ENCODE peak calls at places on chromosomes 13 and 19, in ten cellular contexts. One of them, this sample, is unnamed.

GRCh38 chr19:46533085-46534081 is 37.7 kb upstream of the PNMA8B start:
- DNase-seq in HS-5: no peak
- DNase-seq in activated CD4-positive, alpha-beta T cell treated with anti-CD3 and anti-CD28 coated beads for 48 hours: no peak
- DNase-seq in amniotic stem cell: no peak
- DNase-seq in mucosa of descending colon: no peak
- DNase-seq in ELR: no peak
- DNase-seq in B cell: no peak
- DNase-seq in SJCRH30: no peak
- DNase-seq in MV-4-11: no peak
- DNase-seq in nephron progenitor cell: no peak
- DNase-seq in this sample: no peak

GRCh38 chr19:56314018-56314583 is 538 bp downstream of the ZSCAN5A start:
- DNase-seq in MV-4-11: peak
- DNase-seq in B cell: no peak
- DNase-seq in amniotic stem cell: no peak
- DNase-seq in HS-5: peak
- DNase-seq in nephron progenitor cell: no peak
- DNase-seq in mucosa of descending colon: no peak
- DNase-seq in activated CD4-positive, alpha-beta T cell treated with anti-CD3 and anti-CD28 coated beads for 48 hours: no peak
- DNase-seq in SJCRH30: peak
- DNase-seq in ELR: peak
- DNase-seq in this sample: peak

GRCh38 chr13:67258482-67258881 is 28.3 kb upstream of the PCDH9 start:
- DNase-seq in ELR: no peak
- DNase-seq in B cell: no peak
- DNase-seq in SJCRH30: no peak
- DNase-seq in MV-4-11: peak
- DNase-seq in amniotic stem cell: no peak
- DNase-seq in HS-5: no peak
- DNase-seq in mucosa of descending colon: no peak
- DNase-seq in activated CD4-positive, alpha-beta T cell treated with anti-CD3 and anti-CD28 coated beads for 48 hours: no peak
- DNase-seq in nephron progenitor cell: no peak
- DNase-seq in this sample: no peak

GRCh38 chr13:24911135-24911524 is 147.2 kb downstream of the RNF17 start:
- DNase-seq in ELR: peak
- DNase-seq in HS-5: no peak
- DNase-seq in MV-4-11: peak
- DNase-seq in B cell: no peak
- DNase-seq in activated CD4-positive, alpha-beta T cell treated with anti-CD3 and anti-CD28 coated beads for 48 hours: no peak
- DNase-seq in SJCRH30: no peak
- DNase-seq in mucosa of descending colon: no peak
- DNase-seq in amniotic stem cell: no peak
- DNase-seq in nephron progenitor cell: no peak
- DNase-seq in this sample: no peak

GRCh38 chr13:28313579-28313978 is 175.2 kb downstream of the PAN3 start:
- DNase-seq in mucosa of descending colon: no peak
- DNase-seq in B cell: no peak
- DNase-seq in nephron progenitor cell: no peak
- DNase-seq in HS-5: no peak
- DNase-seq in amniotic stem cell: no peak
- DNase-seq in activated CD4-positive, alpha-beta T cell treated with anti-CD3 and anti-CD28 coated beads for 48 hours: peak
- DNase-seq in MV-4-11: peak
- DNase-seq in ELR: peak
- DNase-seq in SJCRH30: peak
- DNase-seq in this sample: peak

GRCh38 chr19:17527326-17527725 is 15.9 kb downstream of the PGLS start:
- DNase-seq in MV-4-11: peak
- DNase-seq in B cell: no peak
- DNase-seq in amniotic stem cell: no peak
- DNase-seq in nephron progenitor cell: no peak
- DNase-seq in activated CD4-positive, alpha-beta T cell treated with anti-CD3 and anti-CD28 coated beads for 48 hours: no peak
- DNase-seq in SJCRH30: no peak
- DNase-seq in mucosa of descending colon: no peak
- DNase-seq in HS-5: no peak
- DNase-seq in ELR: no peak
- DNase-seq in this sample: no peak

GRCh38 chr13:44193731-44194130 is 179.9 kb upstream of the SERP2 start:
- DNase-seq in amniotic stem cell: no peak
- DNase-seq in B cell: no peak
- DNase-seq in HS-5: no peak
- DNase-seq in SJCRH30: no peak
- DNase-seq in MV-4-11: no peak
- DNase-seq in nephron progenitor cell: no peak
- DNase-seq in mucosa of descending colon: no peak
- DNase-seq in ELR: no peak
- DNase-seq in activated CD4-positive, alpha-beta T cell treated with anti-CD3 and anti-CD28 coated beads for 48 hours: no peak
- DNase-seq in this sample: no peak

GRCh38 chr13:113774177-113775107 is 15.4 kb downstream of the TMEM255B start:
- DNase-seq in nephron progenitor cell: no peak
- DNase-seq in HS-5: no peak
- DNase-seq in SJCRH30: no peak
- DNase-seq in activated CD4-positive, alpha-beta T cell treated with anti-CD3 and anti-CD28 coated beads for 48 hours: no peak
- DNase-seq in ELR: peak
- DNase-seq in B cell: no peak
- DNase-seq in MV-4-11: no peak
- DNase-seq in amniotic stem cell: no peak
- DNase-seq in mucosa of descending colon: no peak
- DNase-seq in this sample: no peak

GRCh38 chr19:3904233-3904632 is 23.7 kb downstream of the ATCAY start:
- DNase-seq in activated CD4-positive, alpha-beta T cell treated with anti-CD3 and anti-CD28 coated beads for 48 hours: no peak
- DNase-seq in ELR: no peak
- DNase-seq in amniotic stem cell: no peak
- DNase-seq in SJCRH30: no peak
- DNase-seq in mucosa of descending colon: no peak
- DNase-seq in nephron progenitor cell: no peak
- DNase-seq in HS-5: no peak
- DNase-seq in B cell: no peak
- DNase-seq in MV-4-11: no peak
- DNase-seq in this sample: no peak

GRCh38 chr13:110942248-110942981 is 27.5 kb upstream of the ANKRD10 start:
- DNase-seq in amniotic stem cell: no peak
- DNase-seq in nephron progenitor cell: no peak
- DNase-seq in mucosa of descending colon: no peak
- DNase-seq in ELR: peak
- DNase-seq in B cell: peak
- DNase-seq in HS-5: no peak
- DNase-seq in MV-4-11: no peak
- DNase-seq in activated CD4-positive, alpha-beta T cell treated with anti-CD3 and anti-CD28 coated beads for 48 hours: peak
- DNase-seq in SJCRH30: no peak
- DNase-seq in this sample: no peak

GRCh38 chr13:51532736-51533197 is 51.5 kb upstream of the WDFY2 start:
- DNase-seq in amniotic stem cell: no peak
- DNase-seq in mucosa of descending colon: no peak
- DNase-seq in nephron progenitor cell: no peak
- DNase-seq in SJCRH30: no peak
- DNase-seq in B cell: no peak
- DNase-seq in MV-4-11: peak
- DNase-seq in HS-5: no peak
- DNase-seq in activated CD4-positive, alpha-beta T cell treated with anti-CD3 and anti-CD28 coated beads for 48 hours: no peak
- DNase-seq in ELR: no peak
- DNase-seq in this sample: no peak

GRCh38 chr13:97715763-97716162 is 237.7 kb upstream of the IPO5 start:
- DNase-seq in mucosa of descending colon: no peak
- DNase-seq in B cell: no peak
- DNase-seq in activated CD4-positive, alpha-beta T cell treated with anti-CD3 and anti-CD28 coated beads for 48 hours: no peak
- DNase-seq in nephron progenitor cell: no peak
- DNase-seq in HS-5: no peak
- DNase-seq in amniotic stem cell: no peak
- DNase-seq in MV-4-11: no peak
- DNase-seq in ELR: no peak
- DNase-seq in SJCRH30: no peak
- DNase-seq in this sample: no peak

GRCh38 chr19:7522923-7523667 is 671 bp downstream of the MCOLN1 start:
- DNase-seq in mucosa of descending colon: no peak
- DNase-seq in B cell: no peak
- DNase-seq in ELR: peak
- DNase-seq in amniotic stem cell: no peak
- DNase-seq in HS-5: no peak
- DNase-seq in nephron progenitor cell: no peak
- DNase-seq in MV-4-11: no peak
- DNase-seq in SJCRH30: no peak
- DNase-seq in activated CD4-positive, alpha-beta T cell treated with anti-CD3 and anti-CD28 coated beads for 48 hours: no peak
- DNase-seq in this sample: no peak

GRCh38 chr13:101289764-101290163 is 126.5 kb downstream of the NALCN start:
- DNase-seq in SJCRH30: peak
- DNase-seq in HS-5: no peak
- DNase-seq in mucosa of descending colon: no peak
- DNase-seq in B cell: no peak
- DNase-seq in activated CD4-positive, alpha-beta T cell treated with anti-CD3 and anti-CD28 coated beads for 48 hours: peak
- DNase-seq in ELR: peak
- DNase-seq in nephron progenitor cell: peak
- DNase-seq in MV-4-11: no peak
- DNase-seq in amniotic stem cell: peak
- DNase-seq in this sample: peak

GRCh38 chr13:36531746-36532486 is 99.6 kb downstream of the CCNA1 start:
- DNase-seq in nephron progenitor cell: no peak
- DNase-seq in activated CD4-positive, alpha-beta T cell treated with anti-CD3 and anti-CD28 coated beads for 48 hours: no peak
- DNase-seq in MV-4-11: no peak
- DNase-seq in HS-5: peak
- DNase-seq in SJCRH30: peak
- DNase-seq in ELR: peak
- DNase-seq in B cell: no peak
- DNase-seq in amniotic stem cell: peak
- DNase-seq in mucosa of descending colon: no peak
- DNase-seq in this sample: no peak

GRCh38 chr19:13619203-13619632 is 112.9 kb upstream of the CACNA1A start:
- DNase-seq in ELR: peak
- DNase-seq in activated CD4-positive, alpha-beta T cell treated with anti-CD3 and anti-CD28 coated beads for 48 hours: no peak
- DNase-seq in HS-5: no peak
- DNase-seq in MV-4-11: no peak
- DNase-seq in mucosa of descending colon: no peak
- DNase-seq in amniotic stem cell: no peak
- DNase-seq in B cell: no peak
- DNase-seq in nephron progenitor cell: no peak
- DNase-seq in SJCRH30: no peak
- DNase-seq in this sample: no peak

GRCh38 chr19:55344444-55344843 is 4.8 kb downstream of the KMT5C start:
- DNase-seq in SJCRH30: peak
- DNase-seq in B cell: no peak
- DNase-seq in activated CD4-positive, alpha-beta T cell treated with anti-CD3 and anti-CD28 coated beads for 48 hours: no peak
- DNase-seq in mucosa of descending colon: no peak
- DNase-seq in MV-4-11: no peak
- DNase-seq in amniotic stem cell: no peak
- DNase-seq in nephron progenitor cell: no peak
- DNase-seq in HS-5: no peak
- DNase-seq in ELR: no peak
- DNase-seq in this sample: no peak

GRCh38 chr19:32097620-32098019 is 247.8 kb upstream of the ZNF507 start:
- DNase-seq in SJCRH30: no peak
- DNase-seq in B cell: no peak
- DNase-seq in ELR: no peak
- DNase-seq in amniotic stem cell: no peak
- DNase-seq in nephron progenitor cell: no peak
- DNase-seq in HS-5: no peak
- DNase-seq in MV-4-11: no peak
- DNase-seq in activated CD4-positive, alpha-beta T cell treated with anti-CD3 and anti-CD28 coated beads for 48 hours: no peak
- DNase-seq in mucosa of descending colon: no peak
- DNase-seq in this sample: no peak

GRCh38 chr13:31441804-31442487 is 242.2 kb downstream of the B3GLCT start:
- DNase-seq in ELR: no peak
- DNase-seq in SJCRH30: no peak
- DNase-seq in amniotic stem cell: no peak
- DNase-seq in HS-5: no peak
- DNase-seq in B cell: no peak
- DNase-seq in nephron progenitor cell: no peak
- DNase-seq in MV-4-11: no peak
- DNase-seq in activated CD4-positive, alpha-beta T cell treated with anti-CD3 and anti-CD28 coated beads for 48 hours: no peak
- DNase-seq in mucosa of descending colon: no peak
- DNase-seq in this sample: no peak

GRCh38 chr13:90375851-90376250 is 971.6 kb upstream of the MIR17HG start:
- DNase-seq in HS-5: no peak
- DNase-seq in nephron progenitor cell: no peak
- DNase-seq in MV-4-11: no peak
- DNase-seq in amniotic stem cell: no peak
- DNase-seq in SJCRH30: no peak
- DNase-seq in ELR: peak
- DNase-seq in activated CD4-positive, alpha-beta T cell treated with anti-CD3 and anti-CD28 coated beads for 48 hours: no peak
- DNase-seq in B cell: no peak
- DNase-seq in mucosa of descending colon: no peak
- DNase-seq in this sample: no peak

GRCh38 chr13:73399347-73400216 is 340.8 kb downstream of the KLF5 start:
- DNase-seq in activated CD4-positive, alpha-beta T cell treated with anti-CD3 and anti-CD28 coated beads for 48 hours: no peak
- DNase-seq in amniotic stem cell: no peak
- DNase-seq in HS-5: no peak
- DNase-seq in B cell: no peak
- DNase-seq in nephron progenitor cell: no peak
- DNase-seq in mucosa of descending colon: no peak
- DNase-seq in MV-4-11: no peak
- DNase-seq in SJCRH30: no peak
- DNase-seq in ELR: no peak
- DNase-seq in this sample: no peak

GRCh38 chr19:13171146-13171545 is 20.9 kb downstream of the IER2 start:
- DNase-seq in B cell: no peak
- DNase-seq in MV-4-11: no peak
- DNase-seq in ELR: no peak
- DNase-seq in nephron progenitor cell: no peak
- DNase-seq in activated CD4-positive, alpha-beta T cell treated with anti-CD3 and anti-CD28 coated beads for 48 hours: no peak
- DNase-seq in SJCRH30: no peak
- DNase-seq in mucosa of descending colon: peak
- DNase-seq in amniotic stem cell: no peak
- DNase-seq in HS-5: no peak
- DNase-seq in this sample: no peak

GRCh38 chr19:43362179-43362578 is 8.7 kb downstream of the CD177 start:
- DNase-seq in MV-4-11: no peak
- DNase-seq in amniotic stem cell: no peak
- DNase-seq in activated CD4-positive, alpha-beta T cell treated with anti-CD3 and anti-CD28 coated beads for 48 hours: no peak
- DNase-seq in HS-5: no peak
- DNase-seq in ELR: peak
- DNase-seq in nephron progenitor cell: no peak
- DNase-seq in mucosa of descending colon: no peak
- DNase-seq in B cell: no peak
- DNase-seq in SJCRH30: no peak
- DNase-seq in this sample: no peak

GRCh38 chr13:105990256-105990958 is 545.1 kb downstream of the EFNB2 start:
- DNase-seq in HS-5: no peak
- DNase-seq in mucosa of descending colon: no peak
- DNase-seq in activated CD4-positive, alpha-beta T cell treated with anti-CD3 and anti-CD28 coated beads for 48 hours: no peak
- DNase-seq in MV-4-11: peak
- DNase-seq in nephron progenitor cell: no peak
- DNase-seq in amniotic stem cell: no peak
- DNase-seq in SJCRH30: no peak
- DNase-seq in ELR: peak
- DNase-seq in B cell: no peak
- DNase-seq in this sample: no peak

GRCh38 chr13:80685942-80686341 is 345.0 kb upstream of the SPRY2 start:
- DNase-seq in B cell: peak
- DNase-seq in mucosa of descending colon: no peak
- DNase-seq in nephron progenitor cell: no peak
- DNase-seq in amniotic stem cell: no peak
- DNase-seq in activated CD4-positive, alpha-beta T cell treated with anti-CD3 and anti-CD28 coated beads for 48 hours: no peak
- DNase-seq in MV-4-11: peak
- DNase-seq in HS-5: no peak
- DNase-seq in SJCRH30: no peak
- DNase-seq in ELR: no peak
- DNase-seq in this sample: no peak

GRCh38 chr13:60514891-60515290 is 117.9 kb downstream of the TDRD3 start:
- DNase-seq in SJCRH30: no peak
- DNase-seq in activated CD4-positive, alpha-beta T cell treated with anti-CD3 and anti-CD28 coated beads for 48 hours: no peak
- DNase-seq in HS-5: no peak
- DNase-seq in mucosa of descending colon: no peak
- DNase-seq in nephron progenitor cell: no peak
- DNase-seq in ELR: no peak
- DNase-seq in B cell: no peak
- DNase-seq in amniotic stem cell: no peak
- DNase-seq in MV-4-11: no peak
- DNase-seq in this sample: no peak

GRCh38 chr19:17401628-17402027 is 3.8 kb downstream of the BST2 start:
- DNase-seq in B cell: no peak
- DNase-seq in SJCRH30: no peak
- DNase-seq in MV-4-11: no peak
- DNase-seq in activated CD4-positive, alpha-beta T cell treated with anti-CD3 and anti-CD28 coated beads for 48 hours: no peak
- DNase-seq in HS-5: no peak
- DNase-seq in ELR: no peak
- DNase-seq in mucosa of descending colon: no peak
- DNase-seq in amniotic stem cell: no peak
- DNase-seq in nephron progenitor cell: no peak
- DNase-seq in this sample: no peak

GRCh38 chr13:105070452-105070851 is 1465.0 kb downstream of the EFNB2 start:
- DNase-seq in MV-4-11: no peak
- DNase-seq in amniotic stem cell: no peak
- DNase-seq in SJCRH30: no peak
- DNase-seq in nephron progenitor cell: no peak
- DNase-seq in mucosa of descending colon: no peak
- DNase-seq in HS-5: no peak
- DNase-seq in B cell: no peak
- DNase-seq in ELR: no peak
- DNase-seq in activated CD4-positive, alpha-beta T cell treated with anti-CD3 and anti-CD28 coated beads for 48 hours: no peak
- DNase-seq in this sample: no peak

This sample was measured in HEK293T.